ENCODE peak calls at places on chromosomes 4 and X, in four cellular contexts. H is IMR-90, S is mesendoderm, T is H9. W is an unnamed sample.
A peak's percentile ranks its signal among the peaks of the same experiment; 100 is the strongest.

GRCh38 chr4:90602728-90603127 is 475.5 kb downstream of the CCSER1 start:
- DNase-seq in H (no peak), S (no peak), T (no peak), W (no peak)

GRCh38 chr4:161121451-161121850 is 1042.3 kb downstream of the FSTL5 start:
- DNase-seq in H (no peak), S (peak; percentile 14), T (no peak), W (no peak)

GRCh38 chrX:46034868-46035267 is 510.4 kb downstream of the ZNF674 start:
- DNase-seq in H (no peak), S (no peak), T (no peak), W (no peak)

GRCh38 chr4:36172650-36173049 is 71.7 kb downstream of the ARAP2 start:
- DNase-seq in H (no peak), S (no peak), T (no peak), W (no peak)

GRCh38 chr4:123259676-123260428 is 136.7 kb upstream of the SPRY1 start:
- DNase-seq in H (no peak), S (no peak), T (no peak), W (no peak)

GRCh38 chrX:9341305-9342201 is 123.3 kb upstream of the TBL1X start:
- DNase-seq in H (peak; percentile 69), S (peak; percentile 47), T (peak; percentile 34), W (no peak)

GRCh38 chrX:144616317-144616716 is 631.0 kb upstream of the SPANXN1 start:
- DNase-seq in H (no peak), S (peak; percentile 17), T (no peak), W (no peak)

GRCh38 chrX:39445336-39445735 is 644.1 kb downstream of the MID1IP1 start:
- DNase-seq in H (no peak), S (peak; percentile 25), T (peak; percentile 63), W (no peak)

GRCh38 chr4:110944501-110944900 is 321.6 kb upstream of the PITX2 start:
- DNase-seq in H (peak; percentile 3), S (no peak), T (no peak), W (no peak)

GRCh38 chrX:24012266-24012665 is 14.7 kb downstream of the KLHL15 start:
- DNase-seq in H (no peak), S (no peak), T (no peak), W (no peak)

GRCh38 chrX:51144828-51145442 is 187.7 kb upstream of the NUDT10 start:
- DNase-seq in H (peak; percentile 10), S (peak; percentile 86), T (peak; percentile 51), W (peak; percentile 15)

GRCh38 chrX:352181-352580 is 33.6 kb upstream of the GTPBP6 start:
- DNase-seq in H (no peak), S (no peak), T (no peak), W (peak; percentile 43)

GRCh38 chr4:177473991-177474390 is 31.8 kb upstream of the AGA start:
- DNase-seq in H (no peak), S (no peak), T (no peak), W (no peak)

GRCh38 chrX:10754445-10754844 is 134.1 kb upstream of the MID1 start:
- DNase-seq in H (no peak), S (peak; percentile 29), T (no peak), W (no peak)

GRCh38 chrX:10755477-10756334 is 135.3 kb upstream of the MID1 start:
- DNase-seq in H (peak; percentile 81), S (peak; percentile 95), T (peak; percentile 68), W (peak; percentile 36)

GRCh38 chrX:10749113-10749512 is 128.7 kb upstream of the MID1 start:
- DNase-seq in H (peak; percentile 14), S (no peak), T (no peak), W (no peak)

GRCh38 chrX:10756365-10756915 is 136.1 kb upstream of the MID1 start:
- DNase-seq in H (peak; percentile 92), S (peak; percentile 83), T (no peak), W (no peak)

DNA sequence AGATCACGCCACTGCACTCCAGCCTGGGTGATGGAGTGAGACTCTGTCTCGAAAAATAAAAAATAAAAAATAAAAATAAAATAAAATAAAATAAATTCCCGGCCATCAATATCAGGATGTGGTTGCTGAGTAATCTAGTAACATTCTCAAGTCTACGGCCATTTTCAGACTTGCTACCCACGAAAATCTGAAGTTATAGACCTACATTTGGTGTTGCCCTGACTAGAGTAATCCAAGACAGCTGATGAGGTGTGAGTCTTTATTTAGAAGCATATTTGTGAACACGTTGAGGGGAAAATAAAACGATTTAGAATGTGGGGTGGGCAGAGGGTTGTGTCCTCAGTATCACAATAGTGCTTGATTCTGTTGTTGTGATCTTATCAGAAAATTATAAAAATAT is 130.2 kb upstream of the MID1 start:
- DNase-seq in H (peak; percentile 25), S (no peak), T (no peak), W (no peak)
- H4K5ac ChIP-seq in H (no peak overlapping the region), S (no peak overlapping the region), T (no peak overlapping the region), W (no peak overlapping the region)

GRCh38 chrX:20059467-20060128 is 57.1 kb downstream of the MAP7D2 start:
- DNase-seq in H (no peak), S (peak; percentile 3), T (no peak), W (no peak)

GRCh38 chrX:20061869-20062254 is 54.8 kb downstream of the MAP7D2 start:
- DNase-seq in H (peak; percentile 69), S (no peak), T (no peak), W (no peak)

GRCh38 chrX:20063153-20063552 is 53.6 kb downstream of the MAP7D2 start:
- DNase-seq in H (no peak), S (no peak), T (no peak), W (no peak)

GRCh38 chrX:20063716-20064351 is 52.9 kb downstream of the MAP7D2 start:
- DNase-seq in H (peak; percentile 10), S (peak; percentile 27), T (no peak), W (no peak)

DNA sequence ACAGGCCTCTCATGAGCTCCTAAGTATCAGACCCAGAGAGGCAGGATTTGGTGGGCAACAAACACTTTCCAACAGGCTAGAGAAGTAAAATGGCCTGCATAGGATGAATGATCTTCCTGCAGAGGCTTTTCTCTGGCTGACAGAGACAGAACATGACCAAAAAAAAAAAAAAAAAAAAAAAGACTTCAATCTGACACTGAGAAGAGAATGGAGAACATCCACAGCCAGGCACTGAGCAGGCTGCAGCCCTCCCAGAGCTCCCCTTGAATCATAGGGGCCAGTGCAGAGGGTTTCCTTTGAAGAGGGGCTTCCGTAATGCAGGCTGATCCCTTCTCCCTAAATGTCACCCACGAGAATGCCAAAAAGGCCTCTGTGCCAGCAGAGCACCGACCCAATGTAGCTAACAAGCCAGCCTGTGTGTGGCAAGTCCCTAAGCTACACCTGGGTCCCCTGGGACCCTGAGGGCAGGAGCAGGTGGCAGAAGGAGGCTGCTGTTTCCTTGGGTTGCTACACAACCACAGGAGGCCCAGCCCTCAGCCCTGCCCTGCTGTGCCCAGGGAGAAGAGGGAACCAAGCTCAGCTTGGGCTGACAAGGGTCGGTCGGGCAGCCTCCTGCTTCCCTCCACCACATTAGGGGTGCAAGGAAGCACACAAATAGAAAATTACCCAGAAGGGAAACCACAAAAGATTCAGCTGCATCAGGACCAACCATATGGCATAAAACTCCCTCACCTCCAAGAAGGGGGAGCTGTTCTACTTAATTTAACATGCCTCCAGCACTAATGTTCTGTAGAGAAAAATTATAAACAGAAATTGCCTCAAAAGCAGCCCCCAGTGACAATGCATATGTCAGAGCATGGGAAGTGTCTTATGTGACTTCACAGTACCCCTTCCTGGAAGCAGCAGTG is 55.5 kb downstream of the MAP7D2 start:
- DNase-seq in H (no peak), S (no peak), T (no peak), W (no peak)
- H4K5ac ChIP-seq in H (no peak overlapping the region), S (no peak overlapping the region), T (no peak overlapping the region), W (no peak overlapping the region)

GRCh38 chr4:184016742-184017668 is 111.9 kb downstream of the STOX2 start:
- DNase-seq in H (peak; percentile 84), S (no peak), T (no peak), W (no peak)

GRCh38 chr4:184019084-184019483 is 114.0 kb downstream of the STOX2 start:
- DNase-seq in H (peak; percentile 72), S (no peak), T (no peak), W (no peak)

GRCh38 chr4:184024637-184025036 is 119.5 kb downstream of the STOX2 start:
- DNase-seq in H (no peak), S (no peak), T (no peak), W (no peak)

GRCh38 chr4:184019667-184020665 is 114.9 kb downstream of the STOX2 start:
- DNase-seq in H (no peak), S (no peak), T (no peak), W (no peak)

GRCh38 chr4:184021389-184021788 is 116.3 kb downstream of the STOX2 start:
- DNase-seq in H (no peak), S (no peak), T (no peak), W (no peak)
- H4K5ac ChIP-seq in H (no peak overlapping the region), S (no peak overlapping the region), T (no peak overlapping the region), W (no peak overlapping the region)

DNA sequence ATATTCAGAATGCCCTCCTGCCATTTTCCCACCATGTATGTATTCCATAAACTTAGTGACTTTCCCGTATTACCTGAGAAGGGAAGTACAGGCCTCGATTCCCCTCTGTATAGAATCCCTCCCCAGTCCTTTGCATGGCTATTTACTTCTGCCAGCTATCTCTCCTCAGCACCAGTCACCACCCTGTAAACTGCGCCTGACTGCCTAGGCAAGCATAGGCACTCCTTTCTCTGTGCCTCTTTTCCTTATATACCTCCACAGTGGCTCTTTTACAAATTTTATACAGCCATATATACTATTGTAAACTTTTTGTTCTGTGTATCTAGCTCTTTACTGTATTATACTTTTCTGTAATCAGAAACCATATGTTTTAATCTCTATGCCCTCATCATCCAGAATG is 130.9 kb upstream of the TET2 start:
- DNase-seq in H (no peak), S (no peak), T (no peak), W (no peak)
- H4K5ac ChIP-seq in H (no peak overlapping the region), S (no peak overlapping the region), T (no peak overlapping the region), W (no peak overlapping the region)

GRCh38 chr4:78267790-78268189 is 210.7 kb downstream of the FRAS1 start:
- DNase-seq in H (no peak), S (no peak), T (no peak), W (no peak)
- H4K5ac ChIP-seq in H (no peak overlapping the region), S (no peak overlapping the region), T (no peak overlapping the region), W (no peak overlapping the region)

GRCh38 chr4:96186593-96186992 is 346.7 kb downstream of the PDHA2 start:
- DNase-seq in H (no peak), S (peak; percentile 28), T (no peak), W (no peak)
- H4K5ac ChIP-seq in H (no peak overlapping the region), S (no peak overlapping the region), T (no peak overlapping the region), W (no peak overlapping the region)